ENCODE peak calls at places on chromosomes 1 and 21, in seven cellular contexts. F is uterus; E is brain microvascular endothelial cell; X is psoas muscle; B is OCI-LY7; C is CD8-positive, alpha-beta T cell; T is H9. W is an unnamed sample.

GRCh38 chr1:59699227-59699847 is 115.4 kb upstream of the HOOK1 start:
- DNase-seq in B (peak; percentile 47), F (no peak), C (no peak), X (no peak), E (peak; percentile 25), T (no peak), W (peak; percentile 69)

GRCh38 chr21:41242238-41242829 is 74.3 kb upstream of the FAM3B start:
- DNase-seq in E (no peak), F (no peak), B (no peak), C (no peak), T (no peak), X (no peak), W (no peak)

GRCh38 chr1:27602510-27603319 is 1.2 kb downstream of the AHDC1 start:
- DNase-seq in C (no peak), F (peak; percentile 71), E (no peak), X (peak; percentile 78), B (peak; percentile 47), T (no peak), W (no peak)

GRCh38 chr21:35203093-35204021 is 154.3 kb upstream of the RUNX1 start:
- DNase-seq in F (no peak), C (no peak), B (no peak), X (peak; percentile 43), T (no peak), E (peak; percentile 87), W (peak; percentile 93)

GRCh38 chr1:180515857-180516388 is 13.5 kb upstream of the ACBD6 start:
- DNase-seq in X (peak; percentile 27), F (peak; percentile 62), T (peak; percentile 72), C (peak; percentile 32), B (peak; percentile 74), E (peak; percentile 76), W (peak; percentile 69)

GRCh38 chr1:37410815-37411214 is 63.6 kb upstream of the ZC3H12A start:
- DNase-seq in C (no peak), E (peak; percentile 18), B (peak; percentile 12), T (peak; percentile 77), F (no peak), X (no peak), W (peak; percentile 9)

GRCh38 chr1:41284121-41284520 is 42.0 kb upstream of the SCMH1 start:
- DNase-seq in X (no peak), F (no peak), B (no peak), C (no peak), E (no peak), T (no peak), W (no peak)

GRCh38 chr1:24586970-24587820 is 31.3 kb downstream of the NCMAP start:
- DNase-seq in F (no peak), C (no peak), E (peak; percentile 50), X (no peak), B (peak; percentile 88), T (no peak), W (peak; percentile 43)

GRCh38 chr1:47554901-47555300 is 117.1 kb downstream of the FOXD2 start:
- DNase-seq in F (no peak), X (no peak), E (peak; percentile 29), C (no peak), B (no peak), T (no peak), W (peak; percentile 69)

GRCh38 chr1:51569284-51570062 is 47.4 kb upstream of the OSBPL9 start:
- DNase-seq in C (peak; percentile 11), F (no peak), T (peak; percentile 29), E (peak; percentile 77), B (peak; percentile 71), X (no peak), W (peak; percentile 90)

GRCh38 chr1:156368889-156369684 is at the start of gene RHBG:
- DNase-seq in T (peak; percentile 84), E (no peak), F (no peak), X (peak; percentile 27), C (no peak), B (no peak), W (peak; percentile 6)

GRCh38 chr1:163565171-163565570 is 243.4 kb downstream of the NUF2 start:
- DNase-seq in X (no peak), E (no peak), F (no peak), T (no peak), C (no peak), B (no peak), W (no peak)

GRCh38 chr1:160209656-160210046 is 4.5 kb downstream of the PEA15 start:
- DNase-seq in X (peak; percentile 44), F (no peak), B (no peak), T (no peak), C (no peak), E (no peak), W (no peak)

GRCh38 chr1:8374812-8375211 is 56.9 kb downstream of the SLC45A1 start:
- DNase-seq in E (peak; percentile 45), F (no peak), X (no peak), T (peak; percentile 62), C (no peak), B (peak; percentile 51), W (peak; percentile 63)

GRCh38 chr1:46342084-46342656 is 1.6 kb downstream of the NSUN4 start:
- DNase-seq in E (peak; percentile 52), C (no peak), B (peak; percentile 46), T (no peak), F (no peak), X (no peak), W (peak; percentile 50)

GRCh38 chr1:212366901-212367300 is 47.8 kb downstream of the PACC1 start:
- DNase-seq in X (no peak), E (peak; percentile 35), T (no peak), F (no peak), C (no peak), B (no peak), W (peak; percentile 59)

GRCh38 chr1:218347316-218347712 is 2.2 kb downstream of the TGFB2 start:
- DNase-seq in B (no peak), E (no peak), X (no peak), C (no peak), T (peak; percentile 56), F (peak; percentile 51), W (peak; percentile 71)

GRCh38 chr1:30377230-30378022 is 346.0 kb downstream of the MATN1 start:
- DNase-seq in C (no peak), X (no peak), B (no peak), E (no peak), T (no peak), F (no peak), W (no peak)

GRCh38 chr1:94309216-94309615 is 71.8 kb upstream of the ARHGAP29 start:
- DNase-seq in T (no peak), C (no peak), B (no peak), E (no peak), X (no peak), F (no peak), W (no peak)

GRCh38 chr1:94306521-94306920 is 69.1 kb upstream of the ARHGAP29 start:
- DNase-seq in E (no peak), B (no peak), C (no peak), X (no peak), T (no peak), F (no peak), W (no peak)

GRCh38 chr1:94305704-94306103 is 68.3 kb upstream of the ARHGAP29 start:
- DNase-seq in F (no peak), B (no peak), C (no peak), X (no peak), E (peak; percentile 85), T (no peak), W (peak; percentile 96)

GRCh38 chr1:94310570-94311270 is 73.3 kb upstream of the ARHGAP29 start:
- DNase-seq in C (no peak), E (no peak), X (no peak), T (no peak), F (no peak), B (no peak), W (no peak)

DNA sequence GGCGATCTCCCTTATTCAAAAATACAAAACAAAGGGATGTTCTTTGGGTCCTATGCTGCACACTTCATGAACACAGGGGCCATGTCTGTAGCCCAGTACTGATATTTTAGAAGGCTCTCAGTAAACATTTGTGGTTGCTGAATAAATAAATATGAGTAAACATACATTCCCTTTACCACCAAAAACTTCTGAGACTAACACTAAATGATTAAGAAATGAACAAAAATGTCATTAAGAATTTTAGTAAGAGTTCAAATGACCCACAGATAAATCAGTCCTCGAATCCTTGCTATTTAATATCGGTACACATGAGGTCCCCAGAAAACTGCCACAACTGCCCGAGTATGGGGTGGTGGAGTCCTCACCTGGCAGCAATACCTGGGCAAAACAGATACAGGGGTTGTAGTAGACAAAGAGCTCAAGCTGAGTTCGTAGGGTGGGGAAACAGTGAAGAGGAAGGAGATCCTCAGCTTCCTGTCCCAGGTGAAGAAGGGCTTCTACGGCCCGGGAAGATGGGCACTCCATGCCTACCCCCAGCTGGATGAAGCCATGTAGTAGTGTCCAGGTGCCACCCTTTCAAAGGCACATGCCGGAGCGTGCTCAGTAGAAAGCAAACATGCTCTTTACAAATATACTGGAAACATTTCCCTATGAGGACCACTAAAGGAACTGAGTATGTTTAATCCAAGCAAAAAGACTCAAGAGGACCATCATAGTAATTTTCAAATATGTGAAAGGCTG is 72.6 kb upstream of the ARHGAP29 start:
- DNase-seq in E (no peak), F (no peak), T (no peak), C (no peak), X (no peak), B (no peak), W (no peak)
- H3K27ac ChIP-seq in E (no peak overlapping the region), F (no peak overlapping the region), T (no peak overlapping the region), C (no peak overlapping the region), X (no peak overlapping the region), B (no peak overlapping the region), W (no peak overlapping the region)

GRCh38 chr1:56967900-56968832 is 2.4 kb upstream of the C8B start:
- DNase-seq in T (peak; percentile 65), X (peak; percentile 14), E (no peak), B (no peak), F (no peak), C (no peak), W (no peak)
- TF ChIP-seq CTCF in T (peak; percentile 98), X (peak; percentile 20), E (peak; percentile 74), B (peak; percentile 66), F (no peak), C (no peak), W (peak; percentile 56)

DNA sequence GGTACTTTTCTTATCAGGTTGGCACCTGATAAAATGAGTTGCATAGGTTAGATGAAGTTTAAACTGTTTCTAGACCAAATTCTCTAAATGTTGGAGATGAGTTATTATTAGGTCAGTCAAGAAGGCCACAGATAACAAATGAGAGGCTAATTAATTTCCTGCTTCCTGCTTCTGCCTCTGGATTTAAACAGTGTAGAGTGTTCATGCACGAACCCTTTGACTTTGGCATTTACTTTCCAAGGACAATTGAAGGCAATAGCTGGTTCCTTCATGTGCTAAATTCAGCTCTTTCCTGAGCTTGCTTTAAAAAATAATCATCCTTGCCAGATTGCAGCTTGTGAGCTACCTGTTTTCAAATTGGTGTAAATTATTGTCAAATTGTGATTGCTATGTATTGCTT is 80.6 kb downstream of the RASAL2 start:
- DNase-seq in T (no peak), B (no peak), X (no peak), E (no peak), C (no peak), F (no peak), W (no peak)
- H3K27ac ChIP-seq in T (no peak overlapping the region), B (no peak overlapping the region), X (no peak overlapping the region), E (no peak overlapping the region), C (no peak overlapping the region), F (no peak overlapping the region), W (no peak overlapping the region)

GRCh38 chr1:22731924-22732522 is 21.4 kb downstream of the EPHB2 start:
- DNase-seq in B (no peak), T (peak; percentile 69), C (no peak), F (no peak), X (no peak), E (no peak), W (no peak)
- TF ChIP-seq CTCF in B (no peak), T (peak; percentile 68), C (no peak), F (no peak), X (no peak), E (peak; percentile 73), W (peak; percentile 63)